ENCODE peak calls at places on chromosome 13, in seven cellular contexts. F, O, U, Z, K, I and J are unnamed samples.

GRCh38 chr13:77563110-77563509 is 27.6 kb downstream of the SCEL start:
- DNase-seq in I (peak; percentile 17), U (no peak), O (no peak), Z (no peak), F (no peak), K (no peak), J (no peak)

GRCh38 chr13:30616927-30617314 is 799 bp upstream of the USPL1 start:
- DNase-seq in Z (peak; percentile 66), O (peak; percentile 27), I (peak; percentile 89), F (peak; percentile 65), K (peak; percentile 83), U (peak; percentile 86), J (peak; percentile 59)

GRCh38 chr13:93226065-93226622 is 463 bp upstream of the GPC6 start:
- DNase-seq in O (no peak), F (no peak), Z (no peak), K (no peak), I (no peak), U (no peak), J (no peak)

GRCh38 chr13:24202215-24202614 is 41.7 kb downstream of the SPATA13 start:
- DNase-seq in K (no peak), O (no peak), I (no peak), F (peak; percentile 61), U (no peak), Z (no peak), J (no peak)

GRCh38 chr13:99393791-99394735 is 86.9 kb upstream of the GPR183 start:
- DNase-seq in O (no peak), K (no peak), Z (no peak), I (no peak), U (peak; percentile 57), F (no peak), J (no peak)

GRCh38 chr13:75514080-75515040 is 23.3 kb downstream of the COMMD6 start:
- DNase-seq in F (no peak), K (no peak), Z (no peak), O (no peak), U (no peak), I (peak; percentile 56), J (no peak)

GRCh38 chr13:107834268-107834667 is 381.1 kb downstream of the LIG4 start:
- DNase-seq in U (no peak), O (no peak), I (peak; percentile 37), K (peak; percentile 69), F (no peak), Z (no peak), J (no peak)

GRCh38 chr13:98014766-98015165 is 61.3 kb downstream of the IPO5 start:
- DNase-seq in O (no peak), Z (no peak), F (no peak), K (no peak), I (peak; percentile 93), U (no peak), J (no peak)

GRCh38 chr13:64459778-64460177 is 2770.4 kb downstream of the PCDH9 start:
- DNase-seq in I (no peak), U (no peak), K (no peak), Z (no peak), F (no peak), O (no peak), J (no peak)
- H3K27ac ChIP-seq in I (no peak overlapping the region), U (no peak overlapping the region), K (no peak overlapping the region), Z (no peak overlapping the region), F (no peak overlapping the region), O (no peak overlapping the region), J (no peak overlapping the region)

DNA sequence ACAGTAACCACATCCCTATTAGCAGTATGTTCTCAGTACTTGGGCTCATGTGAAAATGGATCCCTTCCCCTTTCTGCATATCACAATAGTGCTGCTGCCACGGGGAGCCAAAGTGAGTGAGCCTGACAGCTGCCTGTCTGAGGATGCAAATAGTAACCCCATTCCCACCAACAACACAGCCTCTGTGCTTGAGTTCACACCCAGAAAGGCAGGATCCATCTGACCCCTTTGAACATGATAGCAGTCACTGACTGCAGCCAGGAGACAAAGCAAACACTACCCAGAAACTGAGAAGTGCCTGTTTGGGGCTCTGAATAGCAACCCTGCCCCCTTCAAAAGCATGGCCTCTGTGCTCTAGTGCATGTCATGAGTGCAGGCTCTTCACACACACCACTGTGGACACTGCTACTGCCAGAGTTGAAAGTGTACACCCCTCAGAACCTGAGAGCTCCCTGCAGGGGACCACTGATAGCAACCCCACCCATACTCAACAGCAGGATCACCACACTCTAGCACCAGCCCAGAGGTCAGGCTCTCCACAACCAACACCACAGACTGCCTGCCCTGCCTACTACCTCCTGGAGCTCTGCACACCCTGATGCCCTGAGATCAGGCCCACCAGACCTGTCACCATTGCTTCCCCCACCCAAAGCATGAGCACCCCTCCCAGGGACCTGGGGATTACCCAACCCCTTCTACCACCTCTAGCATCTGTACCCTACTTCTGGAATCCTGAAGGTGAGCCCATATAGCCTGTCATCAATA is 1563.5 kb upstream of the PRR20A start:
- DNase-seq in I (no peak), O (no peak), Z (no peak), U (no peak), F (no peak), K (no peak), J (no peak)
- H3K27ac ChIP-seq in I (no peak overlapping the region), O (peak overlapping the region; percentile 25), Z (no peak overlapping the region), U (no peak overlapping the region), F (no peak overlapping the region), K (no peak overlapping the region), J (no peak overlapping the region)

DNA sequence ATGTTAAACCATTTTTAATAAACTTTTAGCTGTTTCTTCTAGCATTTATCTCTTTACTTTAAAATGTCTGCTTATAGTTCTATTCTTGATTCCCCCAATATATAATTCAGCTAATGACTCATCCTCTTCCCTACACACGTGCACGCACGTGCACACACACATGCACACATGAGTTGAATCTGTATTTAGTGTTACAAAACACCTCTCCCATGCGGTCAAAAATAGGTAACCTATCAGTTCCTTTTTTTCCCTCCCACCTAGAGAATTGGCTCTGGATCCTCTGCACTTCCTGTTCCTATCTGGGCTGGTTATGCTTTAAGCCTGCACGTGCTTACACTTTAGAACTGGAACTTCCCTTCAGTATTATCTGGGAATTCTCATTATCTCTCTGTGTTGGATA is 144.1 kb downstream of the PAN3 start:
- DNase-seq in I (no peak), K (no peak), U (no peak), O (no peak), F (no peak), Z (no peak), J (no peak)
- H3K27ac ChIP-seq in I (no peak overlapping the region), K (no peak overlapping the region), U (no peak overlapping the region), O (no peak overlapping the region), F (no peak overlapping the region), Z (no peak overlapping the region), J (no peak overlapping the region)

GRCh38 chr13:37349916-37350315 is 244.5 kb upstream of the CSNK1A1L start:
- DNase-seq in Z (no peak), K (no peak), U (no peak), F (no peak), I (no peak), O (no peak), J (no peak)
- H3K27ac ChIP-seq in Z (no peak overlapping the region), K (no peak overlapping the region), U (no peak overlapping the region), F (no peak overlapping the region), I (peak overlapping the region; percentile 69), O (no peak overlapping the region), J (no peak overlapping the region)

GRCh38 chr13:41823486-41823885 is 137.4 kb downstream of the VWA8 start:
- DNase-seq in Z (no peak), F (no peak), I (no peak), U (no peak), O (no peak), K (no peak), J (no peak)

GRCh38 chr13:41822560-41822959 is 138.3 kb downstream of the VWA8 start:
- DNase-seq in U (no peak), K (no peak), Z (no peak), O (no peak), I (no peak), F (no peak), J (no peak)

GRCh38 chr13:41833201-41833600 is 127.7 kb downstream of the VWA8 start:
- DNase-seq in F (no peak), I (no peak), O (no peak), Z (no peak), K (no peak), U (no peak), J (peak; percentile 24)

GRCh38 chr13:41825691-41826090 is 135.2 kb downstream of the VWA8 start:
- DNase-seq in I (peak; percentile 18), Z (no peak), K (no peak), U (no peak), F (no peak), O (no peak), J (no peak)

DNA sequence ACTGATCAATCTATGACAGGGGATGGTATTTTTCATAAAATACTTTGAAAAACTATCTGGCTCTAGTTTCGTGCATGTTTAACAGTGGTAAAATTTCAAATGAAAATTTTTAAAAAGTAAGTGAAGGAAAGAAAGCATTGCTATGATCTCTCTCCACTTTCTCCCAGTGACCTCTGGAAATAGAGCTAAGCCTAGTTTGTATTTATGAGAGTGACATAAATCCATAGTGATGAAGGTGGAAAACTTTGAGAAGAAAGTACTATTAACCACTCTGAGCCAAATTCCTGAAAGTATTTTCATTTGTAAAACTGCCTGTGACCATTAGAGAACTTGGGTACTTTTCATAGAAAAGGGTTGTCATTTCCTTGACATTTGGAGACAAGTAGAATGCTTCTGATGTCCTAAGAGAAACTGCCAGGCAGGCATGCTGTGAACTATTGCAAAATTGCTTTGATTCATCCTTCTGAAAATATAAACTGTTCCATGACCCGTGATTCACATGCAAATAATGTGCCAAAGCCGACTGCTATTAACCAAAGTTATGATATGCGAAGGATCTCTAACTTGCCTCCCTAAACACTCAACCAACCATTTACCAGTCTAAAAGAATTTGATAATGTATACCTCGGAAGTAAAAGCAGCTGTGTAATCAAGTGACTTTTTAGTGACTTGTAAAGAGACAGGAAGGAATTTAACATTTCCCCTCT is 133.2 kb downstream of the VWA8 start:
- DNase-seq in U (peak; percentile 66), I (peak; percentile 94), O (no peak), K (peak; percentile 89), Z (no peak), F (no peak), J (no peak)
- H3K27ac ChIP-seq in U (peak overlapping the region; percentile 35), I (no peak overlapping the region), O (no peak overlapping the region), K (peak overlapping the region; percentile 51), Z (no peak overlapping the region), F (peak overlapping the region; percentile 4), J (no peak overlapping the region)

DNA sequence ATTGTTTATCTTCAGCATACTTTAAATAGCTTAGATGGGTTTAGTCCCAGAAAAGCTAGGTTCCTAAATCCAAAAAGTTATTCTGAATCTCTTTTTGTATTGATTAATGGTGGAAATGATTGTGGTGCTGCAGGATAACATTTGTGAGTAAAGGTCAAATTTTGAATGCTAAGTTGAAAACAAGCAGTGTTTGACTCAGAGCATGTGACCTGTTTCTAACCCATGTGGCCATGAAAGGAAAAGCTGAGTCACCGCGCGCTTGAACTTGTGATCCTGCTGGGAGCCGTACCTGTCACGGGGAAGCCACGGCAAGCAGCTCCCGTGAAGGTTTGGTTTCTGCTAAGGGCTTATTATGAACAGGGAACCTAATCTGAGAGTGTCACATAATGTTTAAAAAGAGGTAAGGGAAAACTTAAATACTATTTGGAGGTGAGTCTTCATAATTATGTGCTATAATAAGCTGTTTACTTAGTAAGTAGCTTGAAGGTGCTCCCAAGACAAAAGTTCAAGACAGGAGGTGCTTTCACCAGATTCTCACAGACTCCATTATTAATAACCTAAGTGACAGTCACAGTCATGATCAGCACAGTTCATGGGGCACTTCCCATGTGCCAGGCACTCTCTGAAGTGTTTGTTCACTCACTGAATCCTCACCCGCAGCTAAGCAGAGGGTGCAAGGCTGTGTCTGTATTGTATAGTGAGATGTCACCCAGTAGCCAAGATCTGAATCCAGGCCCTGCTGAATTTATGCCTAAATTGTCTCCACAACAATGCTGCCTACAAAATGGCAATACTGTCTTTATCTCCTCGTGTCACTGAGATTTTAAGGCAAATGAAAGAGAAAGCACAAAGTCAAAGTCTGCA is 286.5 kb downstream of the MYO16 start:
- DNase-seq in Z (no peak), I (peak; percentile 88), K (peak; percentile 96), F (peak; percentile 95), U (peak; percentile 93), O (no peak), J (peak; percentile 29)
- H3K27ac ChIP-seq in Z (no peak overlapping the region), I (peak overlapping the region; percentile 12), K (peak overlapping the region; percentile 96), F (peak overlapping the region; percentile 83), U (peak overlapping the region; percentile 84), O (no peak overlapping the region), J (peak overlapping the region; percentile 22)